ENCODE peak calls at places on chromosomes 13 and 19, in six cellular contexts. Q is T-helper 17 cell, I is amniotic stem cell, X is DMS 273 treated with DMSO at 0.1 percent for 48 hours, D is AG09319, J is head of caudate nucleus. O is an unnamed sample.

GRCh38 chr13:34747507-34747906 is 194.6 kb upstream of the NBEA start:
- DNase-seq in Q (no peak), I (no peak), X (no peak), D (no peak), J (no peak), O (no peak)

GRCh38 chr19:50721441-50722137 is 1.6 kb upstream of the CLEC11A start:
- DNase-seq in Q (no peak), I (no peak), X (no peak), D (no peak), J (no peak), O (no peak)

GRCh38 chr19:15616183-15616582 is 1.2 kb downstream of the CYP4F8 start:
- DNase-seq in Q (no peak), I (no peak), X (no peak), D (no peak), J (no peak), O (no peak)

GRCh38 chr13:43042410-43042921 is 19.1 kb downstream of the DNAJC15 start:
- DNase-seq in Q (no peak), I (no peak), X (no peak), D (no peak), J (no peak), O (no peak)

GRCh38 chr13:110907951-110908898 is 6.6 kb downstream of the ANKRD10 start:
- DNase-seq in Q (no peak), I (no peak), X (no peak), D (no peak), J (no peak), O (no peak)

GRCh38 chr19:41735071-41735623 is 20.2 kb upstream of the CEACAM6 start:
- DNase-seq in Q (no peak), I (no peak), X (no peak), D (no peak), J (no peak), O (no peak)

GRCh38 chr13:60755380-60756163 is 358.6 kb downstream of the TDRD3 start:
- DNase-seq in Q (no peak), I (no peak), X (no peak), D (no peak), J (peak), O (no peak)

GRCh38 chr13:65378943-65379519 is 1851.1 kb downstream of the PCDH9 start:
- DNase-seq in Q (no peak), I (no peak), X (no peak), D (no peak), J (no peak), O (no peak)

GRCh38 chr13:109610517-109610916 is 175.9 kb downstream of the IRS2 start:
- DNase-seq in Q (no peak), I (no peak), X (no peak), D (no peak), J (peak), O (no peak)

GRCh38 chr19:58380037-58380735 is 644 bp downstream of the ZNF837 start:
- DNase-seq in Q (no peak), I (no peak), X (no peak), D (no peak), J (peak), O (no peak)

GRCh38 chr13:112773601-112774447 is 84.0 kb downstream of the ATP11A start:
- DNase-seq in Q (no peak), I (no peak), X (no peak), D (no peak), J (no peak), O (no peak)

GRCh38 chr19:58364127-58364526 is 1.6 kb upstream of the ZNF497 start:
- DNase-seq in Q (no peak), I (no peak), X (no peak), D (no peak), J (no peak), O (no peak)

GRCh38 chr19:51735759-51736449 is 12.1 kb upstream of the HAS1 start:
- DNase-seq in Q (no peak), I (no peak), X (no peak), D (no peak), J (peak), O (no peak)

GRCh38 chr13:23323946-23324709 is 109.4 kb downstream of the SACS start:
- DNase-seq in Q (no peak), I (no peak), X (no peak), D (no peak), J (no peak), O (no peak)

GRCh38 chr13:101098873-101099272 is 317.4 kb downstream of the NALCN start:
- DNase-seq in Q (no peak), I (no peak), X (no peak), D (no peak), J (no peak), O (no peak)

GRCh38 chr19:3617463-3617862 is 9.1 kb downstream of the CACTIN start:
- DNase-seq in Q (no peak), I (no peak), X (no peak), D (no peak), J (no peak), O (no peak)

GRCh38 chr13:94198666-94199065 is 280.8 kb downstream of the DCT start:
- DNase-seq in Q (no peak), I (no peak), X (no peak), D (no peak), J (no peak), O (no peak)

GRCh38 chr19:30664358-30665058 is 292.3 kb downstream of the ZNF536 start:
- DNase-seq in Q (no peak), I (no peak), X (no peak), D (no peak), J (peak), O (no peak)

O was measured in smooth muscle cell of the brain vasculature.